ENCODE peak calls at places on chromosome 1, in four cellular contexts. T, G, I and W are unnamed samples.

GRCh38 chr1:197471248-197472035 is 203.4 kb downstream of the CRB1 start:
- DNase-seq in T (no peak), I (no peak), G (no peak), W (no peak)

GRCh38 chr1:212699104-212699838 is 369 bp downstream of the BATF3 start:
- DNase-seq in I (peak; percentile 52), G (peak; percentile 84), T (no peak), W (no peak)

GRCh38 chr1:78839704-78840277 is 166.7 kb downstream of the ADGRL4 start:
- DNase-seq in T (peak; percentile 13), G (peak; percentile 55), I (peak; percentile 32), W (peak; percentile 53)

GRCh38 chr1:30103708-30104107 is 619.7 kb downstream of the MATN1 start:
- DNase-seq in I (no peak), G (no peak), T (no peak), W (no peak)

GRCh38 chr1:243367314-243367713 is 111.5 kb downstream of the SDCCAG8 start:
- DNase-seq in I (no peak), G (no peak), T (no peak), W (no peak)

GRCh38 chr1:223037845-223038244 is 105.2 kb downstream of the TLR5 start:
- DNase-seq in T (no peak), I (no peak), G (no peak), W (no peak)

GRCh38 chr1:53511933-53512806 is 53.0 kb downstream of the DMRTB1 start:
- DNase-seq in T (peak; percentile 80), I (no peak), G (no peak), W (peak; percentile 20)

GRCh38 chr1:225483818-225484656 is 56.2 kb upstream of the LBR start:
- DNase-seq in I (no peak), T (peak; percentile 4), G (peak; percentile 43), W (no peak)

GRCh38 chr1:175137369-175137768 is 55.2 kb downstream of the KIAA0040 start:
- DNase-seq in I (no peak), G (no peak), T (no peak), W (no peak)

GRCh38 chr1:187433598-187433997 is 604.8 kb downstream of the PLA2G4A start:
- DNase-seq in G (no peak), T (no peak), I (no peak), W (no peak)

GRCh38 chr1:207049974-207050391 is 1.0 kb downstream of the YOD1 start:
- DNase-seq in I (peak; percentile 64), G (no peak), T (peak; percentile 67), W (no peak)

GRCh38 chr1:204971700-204972336 is 71.2 kb upstream of the CNTN2 start:
- DNase-seq in G (no peak), I (no peak), T (no peak), W (no peak)

GRCh38 chr1:117595993-117596720 is 9.7 kb upstream of the TENT5C start:
- DNase-seq in I (peak; percentile 20), T (no peak), G (no peak), W (no peak)

GRCh38 chr1:19405761-19406481 is 79.4 kb downstream of the CAPZB start:
- DNase-seq in G (no peak), T (no peak), I (no peak), W (no peak)

GRCh38 chr1:111559736-111560279 is 56.4 kb upstream of the ADORA3 start:
- DNase-seq in T (no peak), G (no peak), I (no peak), W (no peak)

GRCh38 chr1:21323091-21323490 is 32.8 kb upstream of the ECE1 start:
- DNase-seq in I (no peak), G (no peak), T (no peak), W (no peak)

GRCh38 chr1:1217621-1218523 is 3.9 kb upstream of the TNFRSF4 start:
- DNase-seq in G (no peak), T (no peak), I (no peak), W (no peak)
- TF ChIP-seq POLR2AphosphoS5 in G (no peak), T (peak; percentile 49), I (no peak), W (no peak)

GRCh38 chr1:218611916-218612580 is 266.9 kb downstream of the TGFB2 start:
- DNase-seq in G (no peak), T (no peak), I (no peak), W (no peak)
- TF ChIP-seq POLR2AphosphoS5 in G (no peak), T (no peak), I (no peak), W (no peak)

DNA sequence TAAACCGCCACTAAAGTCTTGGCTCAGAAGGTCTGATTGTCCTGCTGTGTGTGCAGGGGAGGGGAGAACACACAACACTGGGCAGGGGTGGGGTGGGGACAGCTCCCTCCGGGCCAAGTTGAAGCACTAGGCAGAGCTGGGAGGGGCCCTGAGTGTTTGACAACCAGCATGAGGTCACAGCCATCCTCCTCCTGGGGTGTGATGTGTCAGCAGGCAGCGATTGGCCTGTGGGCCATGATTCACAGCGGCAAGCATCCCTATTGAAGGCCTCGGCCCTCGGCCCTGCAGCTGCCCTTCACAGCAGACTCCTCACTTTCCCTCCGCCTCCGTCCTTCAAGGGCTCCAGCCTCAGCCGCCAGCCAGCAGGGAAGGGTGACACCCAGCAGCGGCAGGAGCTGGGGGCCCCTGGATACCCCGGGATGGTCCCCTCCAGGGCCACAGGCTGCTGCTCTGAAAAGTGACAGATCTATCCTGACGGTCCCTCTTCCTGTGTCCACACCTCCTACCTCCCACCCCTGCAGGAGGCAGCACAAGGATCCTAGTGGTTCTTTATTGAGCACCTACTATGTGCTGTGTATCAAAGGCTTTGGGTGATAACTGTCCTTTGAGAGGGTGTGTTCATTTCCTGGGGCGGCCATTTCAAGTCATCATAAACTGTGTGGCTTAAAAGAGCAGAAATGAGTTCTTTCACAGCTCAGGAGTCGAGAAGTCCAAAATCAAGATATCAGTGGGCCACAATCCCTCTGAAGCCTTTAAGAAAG is 66.1 kb upstream of the SLC25A33 start:
- DNase-seq in I (peak; percentile 46), T (no peak), G (no peak), W (no peak)
- TF ChIP-seq POLR2AphosphoS5 in I (no peak), T (no peak), G (no peak), W (no peak)

DNA sequence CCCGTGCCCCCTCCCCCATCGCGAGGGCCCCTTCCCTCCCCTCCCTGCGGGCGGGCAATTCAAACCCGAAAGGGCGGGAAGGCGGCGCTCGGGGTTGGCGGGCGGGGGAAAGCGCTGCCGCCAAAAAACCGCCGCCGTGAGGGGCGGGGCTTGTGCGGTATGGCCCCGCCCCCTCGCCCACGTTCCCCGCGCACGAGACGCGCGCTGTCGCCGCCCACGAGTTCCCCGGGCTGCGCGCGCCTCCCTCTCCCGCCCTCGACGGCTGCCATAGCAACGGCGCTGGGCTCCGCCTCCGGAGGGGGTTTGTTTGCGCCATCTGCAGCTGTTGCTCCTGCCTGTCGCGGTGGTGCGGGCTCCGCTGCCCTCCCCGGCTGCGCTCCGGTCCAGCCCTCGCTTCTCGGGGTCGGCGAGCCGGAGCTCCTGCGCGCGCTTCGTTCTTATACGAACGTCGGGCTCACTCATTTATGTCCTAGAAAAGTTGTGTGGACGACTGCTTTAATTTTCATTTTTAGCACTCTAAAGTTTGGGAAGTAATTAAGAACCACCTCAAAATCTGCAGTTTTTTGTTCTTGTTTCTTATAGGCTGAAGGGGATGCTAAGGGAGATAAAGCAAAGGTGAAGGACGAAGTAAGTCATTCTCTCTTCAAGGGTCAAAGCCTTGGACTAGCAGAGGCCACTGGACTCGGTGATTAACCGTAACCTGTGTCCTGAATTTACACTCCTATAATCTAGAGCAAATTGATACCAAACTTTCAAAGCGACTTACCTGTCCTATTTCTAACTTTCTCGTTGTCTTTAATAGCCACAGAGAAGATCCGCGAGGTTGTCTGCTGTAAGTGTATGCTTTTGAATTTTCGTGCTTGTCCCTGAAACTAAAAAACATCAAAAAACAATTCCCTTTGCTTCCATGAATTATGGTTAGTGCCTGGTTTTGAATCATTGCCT is 933 bp downstream of the HMGN2 start:
- DNase-seq in I (peak; percentile 97), G (peak; percentile 95), T (peak; percentile 94), W (peak; percentile 26)
- TF ChIP-seq POLR2AphosphoS5 in I (peak; percentile 82), G (peak; percentile 90), T (peak; percentile 95), W (peak; percentile 61)

DNA sequence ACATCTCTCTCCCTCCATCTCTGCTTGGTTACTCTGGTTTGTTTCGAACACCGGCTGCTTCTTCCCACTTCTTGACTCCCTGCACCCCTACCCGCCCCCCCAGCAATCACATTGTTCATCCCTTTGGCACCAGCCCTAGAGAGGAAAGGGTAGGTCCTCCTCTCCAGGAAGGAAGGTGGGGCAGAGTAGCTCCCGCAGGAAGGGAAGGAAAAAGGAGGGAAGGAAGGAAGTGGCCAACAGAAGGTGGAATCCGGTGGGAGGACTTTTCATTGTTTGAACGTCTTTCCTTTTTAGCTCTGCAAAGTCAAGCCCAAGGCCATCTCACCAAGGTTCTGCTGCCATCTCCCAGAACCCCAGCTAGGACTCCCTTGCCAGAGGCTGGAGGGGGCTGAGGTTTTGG is 18.0 kb downstream of the IER5 start:
- DNase-seq in I (no peak), T (no peak), G (no peak), W (no peak)
- TF ChIP-seq POLR2AphosphoS5 in I (no peak), T (no peak), G (no peak), W (no peak)

GRCh38 chr1:23634840-23635642 is 56.6 kb upstream of the RPL11 start:
- DNase-seq in T (peak; percentile 33), G (peak; percentile 71), I (peak; percentile 62), W (peak; percentile 40)
- TF ChIP-seq POLR2AphosphoS5 in T (peak; percentile 46), G (no peak), I (peak; percentile 31), W (no peak)

GRCh38 chr1:89908993-89909436 is 85.9 kb upstream of the ZNF326 start:
- DNase-seq in G (no peak), I (no peak), T (no peak), W (peak; percentile 91)
- TF ChIP-seq POLR2AphosphoS5 in G (no peak), I (no peak), T (no peak), W (peak; percentile 69)

GRCh38 chr1:160538985-160539651 is 16.1 kb upstream of the SLAMF6 start:
- DNase-seq in G (no peak), T (no peak), I (peak; percentile 38), W (no peak)

GRCh38 chr1:160537714-160538665 is 14.9 kb upstream of the SLAMF6 start:
- DNase-seq in G (no peak), T (no peak), I (no peak), W (no peak)

GRCh38 chr1:160540859-160541233 is 17.8 kb upstream of the SLAMF6 start:
- DNase-seq in T (no peak), I (no peak), G (no peak), W (no peak)

GRCh38 chr1:160541622-160542302 is 18.7 kb upstream of the SLAMF6 start:
- DNase-seq in T (no peak), I (no peak), G (no peak), W (no peak)

GRCh38 chr1:160539896-160540858 is 17.1 kb upstream of the SLAMF6 start:
- DNase-seq in G (no peak), T (no peak), I (peak; percentile 63), W (no peak)
- TF ChIP-seq POLR2AphosphoS5 in G (no peak), T (no peak), I (no peak), W (no peak)

GRCh38 chr1:93692983-93693591 is 11.4 kb upstream of the BCAR3 start:
- DNase-seq in I (no peak), G (no peak), T (peak; percentile 78), W (no peak)
- TF ChIP-seq POLR2AphosphoS5 in I (no peak), G (no peak), T (peak; percentile 55), W (no peak)

DNA sequence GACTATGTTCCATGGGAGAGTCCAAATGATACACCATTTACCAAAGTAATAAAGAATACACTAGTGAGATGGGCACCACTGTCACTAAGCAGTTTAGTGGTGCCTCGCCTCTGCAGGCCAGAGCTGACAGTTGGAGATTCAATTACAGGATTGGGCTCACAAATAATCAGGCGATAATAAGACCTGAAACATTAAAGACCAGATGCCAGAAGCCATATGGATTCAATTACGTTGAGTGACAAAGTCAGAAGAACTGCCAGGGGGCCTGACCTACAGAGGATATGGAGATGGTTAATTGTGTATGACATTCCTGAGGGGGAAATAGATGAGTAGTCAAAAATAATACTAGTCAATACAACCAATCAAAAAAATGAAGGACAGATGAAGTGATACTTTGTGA is 65.2 kb upstream of the ST6GALNAC5 start:
- DNase-seq in T (no peak), I (no peak), G (no peak), W (no peak)
- TF ChIP-seq POLR2AphosphoS5 in T (no peak), I (no peak), G (no peak), W (no peak)